ENCODE peak calls at places on chromosomes 7 and 10, in seven cellular contexts. E, X, S, L, F, A and Z are unnamed samples.

GRCh38 chr7:86958380-86958779 is 101.1 kb downstream of the ELAPOR2 start:
- DNase-seq in E (no peak), X (peak), S (no peak), L (no peak), F (no peak), A (no peak), Z (no peak)

GRCh38 chr7:103989785-103990775 is 622 bp upstream of the RELN start:
- DNase-seq in E (no peak), X (peak), S (peak), L (no peak), F (no peak), A (peak), Z (no peak)

GRCh38 chr7:90719159-90719558 is 123.0 kb downstream of the CDK14 start:
- DNase-seq in E (no peak), X (no peak), S (no peak), L (no peak), F (no peak), A (no peak), Z (no peak)

GRCh38 chr7:101486764-101487458 is 124.2 kb downstream of the COL26A1 start:
- DNase-seq in E (no peak), X (peak), S (no peak), L (no peak), F (no peak), A (peak), Z (no peak)

GRCh38 chr10:94108200-94108599 is 114.5 kb downstream of the PLCE1 start:
- DNase-seq in E (no peak), X (no peak), S (peak), L (peak), F (peak), A (no peak), Z (no peak)

GRCh38 chr7:131431289-131431688 is 103.6 kb downstream of the MKLN1 start:
- DNase-seq in E (peak), X (no peak), S (peak), L (no peak), F (no peak), A (no peak), Z (peak)

GRCh38 chr7:92742186-92742585 is 94.2 kb downstream of the CDK6 start:
- DNase-seq in E (no peak), X (no peak), S (no peak), L (no peak), F (no peak), A (no peak), Z (no peak)

GRCh38 chr7:94907420-94908203 is at the start of gene PPP1R9A:
- DNase-seq in E (no peak), X (peak), S (peak), L (no peak), F (no peak), A (peak), Z (no peak)

GRCh38 chr10:68560916-68561691 is 967 bp downstream of the TET1 start:
- DNase-seq in E (no peak), X (peak), S (peak), L (no peak), F (no peak), A (peak), Z (no peak)

GRCh38 chr7:134021861-134022260 is 105.3 kb upstream of the LRGUK start:
- DNase-seq in E (no peak), X (no peak), S (no peak), L (no peak), F (no peak), A (no peak), Z (no peak)

GRCh38 chr10:101066890-101067355 is 5.1 kb downstream of the KAZALD1 start:
- DNase-seq in E (no peak), X (no peak), S (peak), L (no peak), F (no peak), A (no peak), Z (no peak)
- TF ChIP-seq CTCF in E (no peak), X (no peak), S (no peak), L (no peak), F (no peak), A (no peak), Z (no peak)

DNA sequence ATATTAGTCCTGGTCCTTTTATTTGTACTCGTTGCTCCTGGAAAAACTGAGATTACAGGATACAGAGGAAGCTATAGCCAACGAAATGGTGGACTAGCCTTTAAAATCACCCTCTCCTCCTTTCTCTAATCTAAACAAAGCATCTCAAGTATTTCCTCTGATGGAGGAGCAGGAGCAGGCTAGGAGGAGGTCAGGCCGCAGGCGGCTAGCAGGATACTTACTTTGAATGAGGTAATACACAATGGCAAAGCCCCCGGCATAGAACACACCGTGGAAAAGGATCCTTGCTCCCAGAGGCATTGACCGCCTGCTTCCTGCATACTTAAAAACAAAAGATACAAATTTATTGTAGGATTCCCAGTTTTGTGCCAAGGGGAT is 64.4 kb downstream of the STK17A start:
- DNase-seq in E (no peak), X (peak), S (peak), L (no peak), F (peak), A (no peak), Z (no peak)
- H3K4me3 ChIP-seq in E (no peak), X (peak), S (peak), L (peak), F (peak), A (no peak), Z (no peak)

GRCh38 chr10:62851449-62851848 is 35.3 kb upstream of the EGR2 start:
- DNase-seq in E (no peak), X (peak), S (peak), L (no peak), F (no peak), A (peak), Z (no peak)
- TF ChIP-seq CTCF in E (no peak), X (peak), S (peak), L (peak), F (no peak), A (peak), Z (peak)

GRCh38 chr7:50591098-50591479 is 25.9 kb upstream of the DDC start:
- DNase-seq in E (no peak), X (no peak), S (no peak), L (no peak), F (no peak), A (no peak), Z (no peak)
- H3K4me3 ChIP-seq in E (no peak), X (no peak), S (no peak), L (no peak), F (no peak), A (no peak), Z (no peak)